ENCODE peak calls at places on chromosomes 4 and X, in four cellular contexts. R, J, P and Z are unnamed samples.

GRCh38 chr4:183400035-183400434 is 44.4 kb upstream of the CDKN2AIP start:
- DNase-seq in R (no peak), J (no peak), P (peak), Z (no peak)

GRCh38 chr4:123298798-123299197 is 97.8 kb upstream of the SPRY1 start:
- DNase-seq in R (no peak), J (no peak), P (no peak), Z (no peak)

GRCh38 chr4:120007171-120007894 is 59.3 kb downstream of the MAD2L1 start:
- DNase-seq in R (no peak), J (peak), P (peak), Z (peak)

GRCh38 chr4:155025762-155026457 is 182.5 kb upstream of the NPY2R start:
- DNase-seq in R (no peak), J (peak), P (no peak), Z (peak)

GRCh38 chrX:44017726-44018125 is 44.5 kb upstream of the NDP start:
- DNase-seq in R (no peak), J (no peak), P (no peak), Z (no peak)

GRCh38 chrX:10939384-10939783 is 171.7 kb upstream of the HCCS start:
- DNase-seq in R (no peak), J (peak), P (no peak), Z (no peak)

GRCh38 chrX:3518870-3519269 is 172.4 kb upstream of the MXRA5 start:
- DNase-seq in R (no peak), J (peak), P (no peak), Z (peak)

GRCh38 chr4:52996261-52997131 is 134.4 kb downstream of the RASL11B start:
- DNase-seq in R (no peak), J (peak), P (no peak), Z (no peak)

GRCh38 chr4:138897818-138898226 is 117.8 kb upstream of the NOCT start:
- DNase-seq in R (no peak), J (peak), P (no peak), Z (peak)

GRCh38 chrX:44312421-44312820 is 31.1 kb downstream of the EFHC2 start:
- DNase-seq in R (no peak), J (no peak), P (no peak), Z (no peak)

GRCh38 chrX:145936769-145937168 is 119.1 kb downstream of the SLITRK2 start:
- DNase-seq in R (no peak), J (no peak), P (no peak), Z (no peak)

GRCh38 chr4:138707746-138708145 is 307.8 kb upstream of the NOCT start:
- DNase-seq in R (no peak), J (peak), P (no peak), Z (no peak)

GRCh38 chr4:87011340-87012034 is 76.7 kb downstream of the AFF1 start:
- DNase-seq in R (no peak), J (peak), P (no peak), Z (peak)

GRCh38 chr4:15489551-15489950 is 19.9 kb downstream of the CC2D2A start:
- DNase-seq in R (no peak), J (peak), P (no peak), Z (no peak)

GRCh38 chrX:8841911-8842310 is 40.7 kb upstream of the FAM9A start:
- DNase-seq in R (no peak), J (peak), P (no peak), Z (no peak)

GRCh38 chr4:63717384-63717783 is 691.9 kb downstream of the TECRL start:
- DNase-seq in R (no peak), J (no peak), P (peak), Z (no peak)

GRCh38 chr4:147430111-147430510 is 50.8 kb upstream of the EDNRA start:
- DNase-seq in R (no peak), J (no peak), P (no peak), Z (no peak)

GRCh38 chr4:138875886-138876608 is 139.5 kb upstream of the NOCT start:
- DNase-seq in R (no peak), J (peak), P (no peak), Z (peak)

GRCh38 chrX:151694661-151695582 is at the start of gene PRRG3:
- DNase-seq in R (no peak), J (no peak), P (no peak), Z (no peak)

GRCh38 chrX:20680998-20681397 is 414.3 kb upstream of the RPS6KA3 start:
- DNase-seq in R (no peak), J (no peak), P (no peak), Z (no peak)

GRCh38 chrX:133921764-133922389 is 63.5 kb downstream of the GPC3 start:
- DNase-seq in R (peak), J (no peak), P (no peak), Z (peak)

GRCh38 chr4:158176108-158176507 is 3.3 kb upstream of the GASK1B start:
- DNase-seq in R (peak), J (peak), P (no peak), Z (peak)

GRCh38 chr4:72767903-72768817 is 199.1 kb upstream of the ADAMTS3 start:
- DNase-seq in R (no peak), J (peak), P (no peak), Z (peak)

GRCh38 chrX:109773374-109773773 is 40.3 kb upstream of the ACSL4 start:
- DNase-seq in R (no peak), J (no peak), P (no peak), Z (no peak)

GRCh38 chr4:128528793-128529553 is 241.4 kb upstream of the PGRMC2 start:
- DNase-seq in R (no peak), J (peak), P (no peak), Z (peak)

DNA sequence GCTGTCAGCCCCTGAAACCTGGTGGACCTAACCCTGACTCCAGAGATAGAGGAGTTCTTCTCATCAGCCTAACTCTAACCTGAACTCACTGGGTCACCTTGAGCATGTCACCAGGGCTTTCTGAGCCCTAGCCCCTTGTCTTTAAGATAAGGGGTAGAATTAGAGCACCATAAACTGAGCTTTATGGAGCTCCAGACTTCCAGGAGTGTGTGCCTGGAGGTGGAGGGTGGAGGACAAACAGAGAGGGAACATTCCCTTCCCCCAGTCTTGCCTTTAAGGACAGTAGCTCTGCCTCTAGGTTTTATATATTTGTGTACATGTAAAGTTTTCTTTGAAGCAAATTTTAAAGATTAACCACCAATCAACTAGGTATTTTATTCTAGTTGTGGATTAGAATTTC is 83.9 kb upstream of the PACRGL start:
- DNase-seq in R (no peak), J (no peak), P (no peak), Z (no peak)
- H3K27ac ChIP-seq in R (peak), J (no peak), P (no peak), Z (no peak)

DNA sequence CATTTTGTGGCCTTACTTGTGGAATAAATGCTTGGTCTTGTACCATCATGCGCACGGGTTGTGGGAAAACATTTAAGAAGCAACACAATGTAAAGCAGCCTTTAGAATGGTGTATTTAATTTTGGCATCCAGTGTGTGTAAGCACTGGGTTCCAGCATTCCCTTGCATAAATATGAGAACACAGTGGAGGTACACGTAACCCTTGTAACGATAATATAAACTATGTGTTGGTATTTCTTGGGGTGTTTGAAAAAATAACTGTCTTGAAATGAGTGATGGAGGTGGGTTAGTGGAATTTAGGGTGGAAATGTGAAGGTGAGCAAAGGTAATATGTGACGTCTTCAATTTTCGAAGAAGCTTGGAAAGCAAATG is 2.1 kb downstream of the DCUN1D4 start:
- DNase-seq in R (no peak), J (no peak), P (no peak), Z (no peak)
- H3K27ac ChIP-seq in R (peak), J (peak), P (no peak), Z (peak)

DNA sequence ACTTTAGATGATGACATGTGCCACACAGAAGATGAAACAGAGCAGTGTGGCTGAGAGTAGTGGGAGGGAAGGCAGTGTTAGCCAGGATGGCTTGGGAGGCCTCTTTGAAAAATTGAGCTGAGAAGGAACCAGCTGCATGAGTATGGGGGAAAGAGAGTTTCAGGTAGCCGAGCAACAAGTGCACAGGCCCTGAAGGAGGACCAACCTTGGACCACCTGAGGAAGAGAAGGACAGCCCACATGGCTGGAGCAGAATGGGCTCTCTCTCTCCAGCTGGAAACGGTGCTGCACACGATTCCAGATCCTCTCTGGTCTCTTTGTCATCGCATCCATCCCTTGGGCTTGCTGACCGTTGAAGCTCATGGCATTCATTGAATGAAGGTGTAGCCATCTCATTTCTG is 23.9 kb upstream of the BCOR start:
- DNase-seq in R (no peak), J (no peak), P (no peak), Z (no peak)
- H3K27ac ChIP-seq in R (no peak), J (no peak), P (no peak), Z (no peak)

GRCh38 chr4:83112239-83112638 is 2.3 kb downstream of the PLAC8 start:
- DNase-seq in R (no peak), J (no peak), P (no peak), Z (no peak)
- H3K27ac ChIP-seq in R (peak), J (no peak), P (no peak), Z (no peak)

GRCh38 chr4:7019367-7019766 is 23.8 kb upstream of the TADA2B start:
- DNase-seq in R (no peak), J (no peak), P (no peak), Z (no peak)

GRCh38 chr4:7020290-7020689 is 22.9 kb upstream of the TADA2B start:
- DNase-seq in R (no peak), J (no peak), P (no peak), Z (no peak)

GRCh38 chr4:7021930-7022658 is 21.1 kb upstream of the TADA2B start:
- DNase-seq in R (no peak), J (peak), P (no peak), Z (peak)

GRCh38 chr4:7021355-7021754 is 21.8 kb upstream of the TADA2B start:
- DNase-seq in R (no peak), J (no peak), P (no peak), Z (no peak)

GRCh38 chr4:7020856-7021255 is 22.3 kb upstream of the TADA2B start:
- DNase-seq in R (no peak), J (no peak), P (no peak), Z (no peak)
- H3K27ac ChIP-seq in R (no peak), J (no peak), P (no peak), Z (no peak)

DNA sequence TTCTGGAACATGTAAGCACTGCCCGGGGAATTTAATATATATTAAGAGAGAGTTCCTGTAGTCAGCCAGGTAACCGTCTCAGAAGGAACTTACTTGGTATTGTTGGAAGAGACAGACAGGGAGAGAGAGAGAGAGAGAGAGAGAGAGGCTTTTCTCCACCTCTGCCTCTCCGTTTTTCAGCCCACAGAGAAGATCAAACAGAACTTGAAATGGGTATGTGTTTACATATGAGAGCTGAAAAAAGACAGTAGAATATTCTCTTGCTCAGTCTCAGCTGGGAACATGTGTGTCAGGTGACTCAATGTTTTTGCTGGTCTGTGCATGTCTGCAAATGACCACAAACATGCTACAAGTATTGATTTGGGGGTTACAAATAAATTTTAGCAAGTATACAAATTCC is 81.9 kb downstream of the MAGED1 start:
- DNase-seq in R (no peak), J (no peak), P (no peak), Z (no peak)
- H3K27ac ChIP-seq in R (no peak), J (no peak), P (no peak), Z (no peak)

GRCh38 chr4:26583865-26584652 is at the start of gene TBC1D19:
- DNase-seq in R (peak), J (peak), P (no peak), Z (peak)

GRCh38 chr4:26583538-26583864 is 383 bp upstream of the TBC1D19 start:
- DNase-seq in R (no peak), J (peak), P (no peak), Z (no peak)

GRCh38 chr4:26579169-26579568 is 4.7 kb upstream of the TBC1D19 start:
- DNase-seq in R (no peak), J (no peak), P (no peak), Z (no peak)

GRCh38 chr4:26589699-26590098 is 5.8 kb downstream of the TBC1D19 start:
- DNase-seq in R (no peak), J (no peak), P (no peak), Z (no peak)

GRCh38 chr4:26584725-26585124 is 841 bp downstream of the TBC1D19 start:
- DNase-seq in R (no peak), J (no peak), P (no peak), Z (no peak)
- H3K27ac ChIP-seq in R (peak), J (peak), P (no peak), Z (peak)

DNA sequence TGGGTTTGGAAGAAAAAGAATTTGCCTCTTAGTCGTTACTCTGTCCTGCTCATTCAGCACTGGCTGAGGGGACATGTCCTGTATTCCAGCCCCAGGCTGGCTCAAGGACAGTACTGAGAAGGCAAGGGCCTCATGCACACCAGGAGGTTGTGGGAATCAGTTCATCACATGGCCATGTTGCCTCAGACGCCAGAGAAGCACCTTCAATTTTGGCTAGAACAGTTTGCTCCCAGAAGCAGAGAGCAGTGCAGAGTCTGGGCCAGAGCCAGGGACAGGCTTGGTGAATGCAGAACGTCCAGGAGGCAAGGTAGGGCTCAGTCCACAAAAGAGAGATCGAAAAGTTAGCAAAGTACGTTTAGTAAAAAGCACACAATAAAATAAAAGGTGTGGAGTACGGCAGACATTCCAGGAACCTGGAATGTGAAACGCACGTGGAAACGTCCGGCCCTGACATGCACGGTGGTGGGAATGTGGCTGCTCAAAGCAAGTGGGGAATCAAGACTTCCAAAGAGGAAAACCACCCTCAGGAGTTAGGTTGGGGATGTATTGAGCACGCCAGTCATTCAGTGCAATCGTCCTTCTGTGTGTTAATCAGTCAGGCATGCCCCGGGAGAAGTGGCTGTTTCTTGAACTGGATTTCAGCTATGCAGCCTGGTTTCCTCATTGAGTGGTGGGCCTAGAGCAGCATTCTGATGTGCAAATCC is 1.2 kb upstream of the SLC2A9 start:
- DNase-seq in R (no peak), J (no peak), P (no peak), Z (no peak)
- H3K27ac ChIP-seq in R (no peak), J (no peak), P (no peak), Z (no peak)

GRCh38 chr4:110014233-110014632 is 101.5 kb downstream of the EGF start:
- DNase-seq in R (no peak), J (no peak), P (no peak), Z (no peak)
- H3K27ac ChIP-seq in R (no peak), J (no peak), P (peak), Z (no peak)

GRCh38 chr4:1326751-1327525 is 20.1 kb upstream of the UVSSA start:
- DNase-seq in R (no peak), J (no peak), P (no peak), Z (no peak)

GRCh38 chr4:1327526-1328266 is 19.3 kb upstream of the UVSSA start:
- DNase-seq in R (no peak), J (no peak), P (no peak), Z (no peak)

GRCh38 chr4:1329408-1330371 is 17.3 kb upstream of the UVSSA start:
- DNase-seq in R (no peak), J (peak), P (no peak), Z (no peak)

GRCh38 chr4:1330761-1331590 is 16.0 kb upstream of the UVSSA start:
- DNase-seq in R (no peak), J (no peak), P (no peak), Z (no peak)

DNA sequence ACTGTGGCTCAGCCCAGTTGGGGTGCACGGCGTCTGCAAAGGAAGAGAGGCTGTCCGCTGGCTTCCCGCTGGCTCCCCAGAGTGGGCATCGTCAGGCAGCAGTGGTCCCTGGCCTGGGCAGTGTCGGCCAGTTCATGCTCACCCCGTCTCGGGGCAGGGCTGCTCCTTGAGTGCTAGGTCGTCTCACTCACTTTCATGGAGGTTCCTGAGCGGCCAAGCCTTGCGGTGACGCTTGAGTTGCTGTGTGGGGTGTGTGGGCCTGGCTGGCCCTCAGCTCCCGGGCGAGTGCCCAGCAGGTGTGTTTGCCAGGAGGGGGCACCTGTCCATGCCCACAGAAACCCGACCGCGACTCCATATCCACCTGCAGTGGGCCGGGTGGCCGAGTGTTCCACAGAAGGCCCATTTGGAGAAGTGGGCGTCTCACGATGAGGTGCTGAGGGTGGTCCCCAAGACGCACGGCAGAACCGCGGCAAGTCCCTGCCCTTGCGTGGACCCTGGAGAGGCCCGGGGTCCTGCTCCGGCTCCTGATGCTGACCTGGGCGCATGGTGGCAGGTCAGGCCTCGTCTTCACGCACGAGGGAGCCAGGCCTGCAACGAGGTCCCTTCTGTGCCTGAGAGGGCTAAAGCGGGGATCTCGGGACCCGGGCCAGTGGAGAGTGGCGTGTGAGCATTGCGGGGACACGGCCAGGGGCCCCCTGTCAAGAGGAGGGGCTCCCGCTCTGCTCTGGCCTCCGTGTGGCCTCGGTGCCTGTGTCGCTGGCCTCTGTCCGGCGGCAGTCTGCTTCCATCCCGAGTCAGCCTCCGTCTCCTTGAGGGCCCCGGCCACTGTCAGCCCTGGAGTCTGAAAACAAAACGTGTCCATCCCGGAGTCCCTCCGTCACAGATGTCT is 18.5 kb upstream of the UVSSA start:
- DNase-seq in R (no peak), J (no peak), P (no peak), Z (no peak)
- H3K27ac ChIP-seq in R (no peak), J (no peak), P (no peak), Z (no peak)